ENCODE peak calls at places on chromosomes 11 and 22, in nine cellular contexts. O is HTR-8/SVneo; G is activated CD4-positive, alpha-beta T cell treated with anti-CD3 and anti-CD28 coated beads, Interleukin-2, amount 10 ng/mL, durations not matched to agents 7 days and 5 days; M is coronary artery; I is NCI-H460; K is tibial nerve; U is IMR-90; Z is upper lobe of right lung; V is stimulated activated CD8-positive, alpha-beta memory T cell treated with anti-CD3 and anti-CD28 coated beads, Interleukin-15, amount 100 ng/mL, for 1 hour. N is an unnamed sample.

GRCh38 chr22:20865331-20865730 is 6.5 kb downstream of the SNAP29 start:
- DNase-seq in O (no peak), G (no peak), M (no peak), I (no peak), K (no peak), U (no peak), Z (no peak), V (no peak), N (no peak)

GRCh38 chr11:28697920-28698827 is 590.0 kb downstream of the METTL15 start:
- DNase-seq in O (no peak), G (peak; percentile 17), M (no peak), I (peak; percentile 77), K (peak; percentile 21), U (peak; percentile 61), Z (peak; percentile 62), V (no peak), N (no peak)

GRCh38 chr11:20032577-20033265 is 127.6 kb downstream of the DBX1 start:
- DNase-seq in O (no peak), G (no peak), M (no peak), I (no peak), K (no peak), U (no peak), Z (no peak), V (no peak), N (no peak)

GRCh38 chr11:120198403-120198786 is 12.4 kb upstream of the OAF start:
- DNase-seq in O (no peak), G (no peak), M (no peak), I (no peak), K (no peak), U (no peak), Z (no peak), V (no peak), N (peak; percentile 18)

GRCh38 chr11:11948242-11948947 is 60.0 kb downstream of the DKK3 start:
- DNase-seq in O (no peak), G (no peak), M (no peak), I (no peak), K (no peak), U (no peak), Z (no peak), V (no peak), N (no peak)

GRCh38 chr11:134509381-134510068 is 97.5 kb upstream of the B3GAT1 start:
- DNase-seq in O (no peak), G (no peak), M (no peak), I (no peak), K (no peak), U (no peak), Z (peak; percentile 51), V (no peak), N (peak; percentile 65)

GRCh38 chr11:111327908-111328624 is 29.7 kb downstream of the POU2AF3 start:
- DNase-seq in O (no peak), G (no peak), M (peak; percentile 85), I (no peak), K (no peak), U (no peak), Z (peak; percentile 88), V (no peak), N (no peak)

GRCh38 chr22:19943665-19944026 is 2.0 kb upstream of the TXNRD2 start:
- DNase-seq in O (peak; percentile 69), G (no peak), M (peak; percentile 73), I (no peak), K (no peak), U (peak; percentile 76), Z (peak; percentile 57), V (no peak), N (no peak)